ENCODE peak calls at places on chromosome 11, in nine cellular contexts. One of them, this sample, is unnamed.

GRCh38 chr11:65089621-65090020 is 5.6 kb downstream of the ZFPL1 start:
- DNase-seq in NAMALWA: no peak
- DNase-seq in neuronal stem cell: no peak
- DNase-seq in stimulated activated CD4-positive, alpha-beta T cell treated with anti-CD3 and anti-CD28 coated beads, Interleukin-15, amount 100 ng/mL, for 24 hours: no peak
- DNase-seq in Daoy: no peak
- DNase-seq in NCI-H2081: no peak
- DNase-seq in heart left ventricle: no peak
- DNase-seq in lung: no peak
- DNase-seq in mucosa of gallbladder: no peak
- DNase-seq in this sample: no peak

GRCh38 chr11:35555238-35555887 is 29.9 kb upstream of the PAMR1 start:
- DNase-seq in lung: no peak
- DNase-seq in neuronal stem cell: no peak
- DNase-seq in stimulated activated CD4-positive, alpha-beta T cell treated with anti-CD3 and anti-CD28 coated beads, Interleukin-15, amount 100 ng/mL, for 24 hours: no peak
- DNase-seq in Daoy: no peak
- DNase-seq in NAMALWA: no peak
- DNase-seq in heart left ventricle: no peak
- DNase-seq in NCI-H2081: no peak
- DNase-seq in mucosa of gallbladder: no peak
- DNase-seq in this sample: no peak

GRCh38 chr11:92837595-92837994 is 131.9 kb upstream of the MTNR1B start:
- DNase-seq in mucosa of gallbladder: no peak
- DNase-seq in lung: no peak
- DNase-seq in Daoy: no peak
- DNase-seq in heart left ventricle: no peak
- DNase-seq in NCI-H2081: peak
- DNase-seq in neuronal stem cell: no peak
- DNase-seq in stimulated activated CD4-positive, alpha-beta T cell treated with anti-CD3 and anti-CD28 coated beads, Interleukin-15, amount 100 ng/mL, for 24 hours: no peak
- DNase-seq in NAMALWA: no peak
- DNase-seq in this sample: no peak

GRCh38 chr11:32899423-32899822 is 6.8 kb downstream of the QSER1 start:
- DNase-seq in lung: no peak
- DNase-seq in heart left ventricle: no peak
- DNase-seq in NAMALWA: no peak
- DNase-seq in stimulated activated CD4-positive, alpha-beta T cell treated with anti-CD3 and anti-CD28 coated beads, Interleukin-15, amount 100 ng/mL, for 24 hours: no peak
- DNase-seq in mucosa of gallbladder: no peak
- DNase-seq in neuronal stem cell: no peak
- DNase-seq in Daoy: no peak
- DNase-seq in NCI-H2081: no peak
- DNase-seq in this sample: no peak

GRCh38 chr11:4826425-4826824 is 5.3 kb downstream of the OR51F2 start:
- DNase-seq in neuronal stem cell: no peak
- DNase-seq in mucosa of gallbladder: no peak
- DNase-seq in Daoy: no peak
- DNase-seq in NCI-H2081: peak
- DNase-seq in NAMALWA: no peak
- DNase-seq in heart left ventricle: no peak
- DNase-seq in stimulated activated CD4-positive, alpha-beta T cell treated with anti-CD3 and anti-CD28 coated beads, Interleukin-15, amount 100 ng/mL, for 24 hours: no peak
- DNase-seq in lung: no peak
- DNase-seq in this sample: no peak

GRCh38 chr11:46729110-46730027 is 10.4 kb downstream of the F2 start:
- DNase-seq in heart left ventricle: no peak
- DNase-seq in NAMALWA: no peak
- DNase-seq in NCI-H2081: no peak
- DNase-seq in mucosa of gallbladder: no peak
- DNase-seq in Daoy: no peak
- DNase-seq in neuronal stem cell: no peak
- DNase-seq in stimulated activated CD4-positive, alpha-beta T cell treated with anti-CD3 and anti-CD28 coated beads, Interleukin-15, amount 100 ng/mL, for 24 hours: no peak
- DNase-seq in lung: no peak
- DNase-seq in this sample: no peak

GRCh38 chr11:27558401-27558800 is 51.8 kb upstream of the LIN7C start:
- DNase-seq in NAMALWA: no peak
- DNase-seq in NCI-H2081: no peak
- DNase-seq in stimulated activated CD4-positive, alpha-beta T cell treated with anti-CD3 and anti-CD28 coated beads, Interleukin-15, amount 100 ng/mL, for 24 hours: no peak
- DNase-seq in mucosa of gallbladder: no peak
- DNase-seq in Daoy: no peak
- DNase-seq in neuronal stem cell: no peak
- DNase-seq in lung: no peak
- DNase-seq in heart left ventricle: no peak
- DNase-seq in this sample: no peak

GRCh38 chr11:33178443-33179154 is 17.3 kb upstream of the CSTF3 start:
- DNase-seq in neuronal stem cell: no peak
- DNase-seq in lung: no peak
- DNase-seq in heart left ventricle: no peak
- DNase-seq in mucosa of gallbladder: no peak
- DNase-seq in NAMALWA: no peak
- DNase-seq in Daoy: no peak
- DNase-seq in stimulated activated CD4-positive, alpha-beta T cell treated with anti-CD3 and anti-CD28 coated beads, Interleukin-15, amount 100 ng/mL, for 24 hours: no peak
- DNase-seq in NCI-H2081: no peak
- DNase-seq in this sample: no peak